ENCODE peak calls at places on chromosomes 3 and 15, in four cellular contexts. P is naive thymus-derived CD8-positive, alpha-beta T cell; B is left lobe of liver; C is activated CD4-positive, alpha-beta T cell treated with anti-CD3 and anti-CD28 coated beads for 1 hour. N is an unnamed sample.

GRCh38 chr15:47411733-47412530 is 305.4 kb upstream of the SEMA6D start:
- DNase-seq in P (no peak), B (no peak), C (no peak), N (no peak)

GRCh38 chr15:40010681-40011080 is 28.3 kb downstream of the SRP14 start:
- DNase-seq in P (no peak), B (peak; percentile 82), C (no peak), N (no peak)

GRCh38 chr3:15470261-15470660 is 42.9 kb downstream of the EAF1 start:
- DNase-seq in P (no peak), B (no peak), C (no peak), N (no peak)

GRCh38 chr3:80993241-80993945 is 768.1 kb downstream of the GBE1 start:
- DNase-seq in P (no peak), B (no peak), C (no peak), N (no peak)

GRCh38 chr15:45198337-45199135 is 10.8 kb upstream of the SHF start:
- DNase-seq in P (peak; percentile 74), B (peak; percentile 96), C (peak; percentile 93), N (peak; percentile 88)

GRCh38 chr3:60555704-60556340 is 695.4 kb downstream of the FHIT start:
- DNase-seq in P (no peak), B (no peak), C (no peak), N (no peak)

GRCh38 chr3:134161817-134162396 is 88.8 kb downstream of the RYK start:
- DNase-seq in P (no peak), B (no peak), C (no peak), N (no peak)

GRCh38 chr3:99938270-99938955 is 120.8 kb downstream of the CMSS1 start:
- DNase-seq in P (no peak), B (no peak), C (no peak), N (no peak)

GRCh38 chr3:159732172-159733111 is 256.2 kb upstream of the IL12A start:
- DNase-seq in P (no peak), B (no peak), C (no peak), N (no peak)

GRCh38 chr3:157104521-157104920 is 55.4 kb downstream of the CCNL1 start:
- DNase-seq in P (no peak), B (no peak), C (no peak), N (no peak)

GRCh38 chr15:100890059-100890720 is 10.6 kb downstream of the ALDH1A3 start:
- DNase-seq in P (no peak), B (no peak), C (no peak), N (no peak)

GRCh38 chr3:28050120-28050519 is 191.3 kb upstream of the CMC1 start:
- DNase-seq in P (no peak), B (no peak), C (no peak), N (no peak)

GRCh38 chr3:45593708-45594601 is 596 bp upstream of the LIMD1 start:
- DNase-seq in P (peak; percentile 62), B (peak; percentile 86), C (peak; percentile 49), N (peak; percentile 80)

GRCh38 chr3:24545917-24546316 is 51.3 kb upstream of the THRB start:
- DNase-seq in P (no peak), B (peak; percentile 84), C (no peak), N (no peak)

GRCh38 chr15:51030649-51031316 is 63.9 kb downstream of the TNFAIP8L3 start:
- DNase-seq in P (no peak), B (no peak), C (no peak), N (no peak)

GRCh38 chr3:42960282-42960681 is 18.8 kb upstream of the GASK1A start:
- DNase-seq in P (no peak), B (no peak), C (no peak), N (no peak)

GRCh38 chr15:38612159-38612863 is 47.7 kb upstream of the RASGRP1 start:
- DNase-seq in P (no peak), B (no peak), C (no peak), N (no peak)

GRCh38 chr3:97510795-97511194 is 253.8 kb upstream of the ARL6 start:
- DNase-seq in P (no peak), B (no peak), C (no peak), N (no peak)

GRCh38 chr3:114550155-114550554 is 256.3 kb downstream of the TIGIT start:
- DNase-seq in P (no peak), B (no peak), C (no peak), N (no peak)

GRCh38 chr3:120214161-120214560 is 70.9 kb downstream of the GPR156 start:
- DNase-seq in P (no peak), B (no peak), C (no peak), N (no peak)

GRCh38 chr3:99869621-99870020 is 52.0 kb downstream of the CMSS1 start:
- DNase-seq in P (no peak), B (no peak), C (no peak), N (no peak)

GRCh38 chr3:112926000-112926399 is 48.9 kb downstream of the CD200R1 start:
- DNase-seq in P (no peak), B (no peak), C (no peak), N (no peak)

GRCh38 chr3:32848215-32848614 is 30.4 kb downstream of the TRIM71 start:
- DNase-seq in P (no peak), B (no peak), C (no peak), N (no peak)

GRCh38 chr15:25427861-25428260 is 11.0 kb downstream of the UBE3A start:
- DNase-seq in P (no peak), B (no peak), C (no peak), N (no peak)

GRCh38 chr15:73052679-73053397 is 575 bp downstream of the NEO1 start:
- DNase-seq in P (peak; percentile 14), B (peak; percentile 52), C (peak; percentile 13), N (peak; percentile 19)

GRCh38 chr3:125022186-125022585 is 33.6 kb downstream of the HEG1 start:
- DNase-seq in P (no peak), B (peak; percentile 10), C (no peak), N (no peak)

GRCh38 chr3:114299421-114299820 is 5.6 kb downstream of the TIGIT start:
- DNase-seq in P (no peak), B (no peak), C (no peak), N (no peak)

GRCh38 chr15:100572362-100572983 is 29.5 kb downstream of the LINS1 start:
- DNase-seq in P (no peak), B (no peak), C (no peak), N (no peak)

GRCh38 chr3:138950006-138950644 is 3.1 kb downstream of the FOXL2NB start:
- DNase-seq in P (no peak), B (peak; percentile 39), C (no peak), N (no peak)